ENCODE peak calls at places on chromosomes 11 and 22, in four cellular contexts. H, M, W and Q are unnamed samples.

GRCh38 chr11:70212227-70212811 is 9.2 kb downstream of the FADD start:
- DNase-seq in W (no peak), H (no peak), M (no peak), Q (no peak)

GRCh38 chr22:35987487-35987886 is 41.1 kb downstream of the RBFOX2 start:
- DNase-seq in M (no peak), H (peak), W (no peak), Q (no peak)

GRCh38 chr11:56910785-56911184 is 77.9 kb upstream of the OR5AK2 start:
- DNase-seq in H (peak), M (no peak), W (no peak), Q (no peak)

GRCh38 chr22:50715250-50715649 is 22.8 kb upstream of the ACR start:
- DNase-seq in H (no peak), M (no peak), W (no peak), Q (no peak)

GRCh38 chr11:106381895-106382294 is 304.4 kb downstream of the AASDHPPT start:
- DNase-seq in W (no peak), M (no peak), H (no peak), Q (no peak)

GRCh38 chr11:72350752-72351151 is 83.6 kb downstream of the CLPB start:
- DNase-seq in M (no peak), W (no peak), H (no peak), Q (no peak)

GRCh38 chr11:134228625-134229024 is 4.2 kb downstream of the VPS26B start:
- DNase-seq in M (no peak), H (no peak), W (no peak), Q (no peak)

GRCh38 chr11:65459552-65459951 is 37.0 kb downstream of the NEAT1 start:
- DNase-seq in M (no peak), W (no peak), H (no peak), Q (no peak)

GRCh38 chr11:114160884-114161283 is 101.4 kb downstream of the ZBTB16 start:
- DNase-seq in M (no peak), H (no peak), W (no peak), Q (no peak)

GRCh38 chr11:59012106-59012941 is 73.0 kb downstream of the GLYATL1 start:
- DNase-seq in H (no peak), W (no peak), M (no peak), Q (no peak)

GRCh38 chr11:100890779-100891178 is 203.7 kb downstream of the ARHGAP42 start:
- DNase-seq in H (peak), M (no peak), W (no peak), Q (no peak)

GRCh38 chr11:114080219-114080618 is 20.7 kb downstream of the ZBTB16 start:
- DNase-seq in W (no peak), M (no peak), H (peak), Q (no peak)